ENCODE peak calls at places on chromosomes 13 and 19, in ten cellular contexts. T is CD4-positive, CD25-positive, alpha-beta regulatory T cell; B is brain microvascular endothelial cell; L is MCF 10A; O is activated naive CD8-positive, alpha-beta T cell treated with anti-CD3 and anti-CD28 coated beads for 36 hours; C is tibial nerve; F is stimulated activated CD8-positive, alpha-beta memory T cell treated with anti-CD3 and anti-CD28 coated beads, Interleukin-7, amount 100 ng/mL, for 1 hour; I is amniotic stem cell; S is T-helper 17 cell; V is activated CD4-positive, alpha-beta memory T cell treated with anti-CD3 and anti-CD28 coated beads for 36 hours. R is an unnamed sample.

GRCh38 chr13:49789961-49790360 is 2.5 kb downstream of the KPNA3 start:
- DNase-seq in B (no peak), V (no peak), O (no peak), I (no peak), C (no peak), T (no peak), L (no peak), S (no peak), F (no peak), R (no peak)

GRCh38 chr19:50717891-50718254 is 1.7 kb downstream of the SHANK1 start:
- DNase-seq in I (no peak), O (no peak), F (no peak), V (no peak), L (no peak), B (no peak), C (no peak), T (no peak), S (no peak), R (no peak)

GRCh38 chr13:111882351-111882750 is 184.6 kb upstream of the SOX1 start:
- DNase-seq in L (no peak), C (no peak), F (no peak), B (no peak), I (no peak), S (no peak), V (no peak), T (no peak), O (no peak), R (no peak)

GRCh38 chr19:38441660-38442348 is 8.3 kb downstream of the RYR1 start:
- DNase-seq in C (no peak), V (peak), L (peak), O (no peak), I (no peak), F (no peak), T (no peak), B (no peak), S (no peak), R (no peak)

GRCh38 chr13:99086869-99087129 is 108.9 kb upstream of the DOCK9 start:
- DNase-seq in T (peak), V (peak), L (no peak), O (peak), B (no peak), S (peak), I (no peak), C (no peak), F (no peak), R (peak)

GRCh38 chr13:22031702-22032286 is 360.9 kb downstream of the FGF9 start:
- DNase-seq in V (no peak), F (no peak), O (no peak), B (no peak), I (no peak), T (no peak), S (no peak), C (no peak), L (no peak), R (no peak)

GRCh38 chr13:30125422-30126073 is 181.8 kb downstream of the KATNAL1 start:
- DNase-seq in F (no peak), O (no peak), T (no peak), L (peak), C (no peak), I (peak), B (peak), V (no peak), S (no peak), R (no peak)

GRCh38 chr19:7888145-7888825 is at the start of gene LRRC8E:
- DNase-seq in C (no peak), S (no peak), O (peak), V (peak), I (peak), L (peak), T (no peak), F (no peak), B (peak), R (peak)

GRCh38 chr13:40275636-40276035 is 390.8 kb downstream of the FOXO1 start:
- DNase-seq in V (no peak), S (no peak), I (no peak), L (no peak), O (no peak), B (peak), F (no peak), C (no peak), T (no peak), R (no peak)

GRCh38 chr13:48586591-48587103 is 53.8 kb upstream of the RCBTB2 start:
- DNase-seq in O (no peak), L (no peak), B (no peak), I (no peak), S (no peak), F (no peak), C (no peak), T (no peak), V (no peak), R (no peak)

GRCh38 chr13:74132768-74133656 is 1.2 kb downstream of the KLF12 start:
- DNase-seq in V (peak), T (peak), I (no peak), S (peak), L (peak), C (no peak), F (no peak), B (no peak), O (peak), R (peak)

GRCh38 chr19:38875656-38876345 is 2.3 kb downstream of the RINL start:
- DNase-seq in C (no peak), S (no peak), B (no peak), L (no peak), F (no peak), V (no peak), T (no peak), O (no peak), I (no peak), R (peak)

GRCh38 chr13:79812070-79812850 is 331.3 kb downstream of the NDFIP2 start:
- DNase-seq in S (no peak), L (no peak), T (no peak), B (no peak), I (no peak), C (no peak), F (no peak), V (no peak), O (no peak), R (no peak)

GRCh38 chr13:76586842-76587241 is 299.4 kb downstream of the KCTD12 start:
- DNase-seq in C (no peak), T (no peak), F (no peak), V (no peak), B (no peak), O (no peak), L (no peak), I (no peak), S (no peak), R (no peak)

GRCh38 chr19:572891-573825 is 762 bp downstream of the BSG start:
- DNase-seq in C (no peak), B (peak), T (no peak), V (peak), F (no peak), O (no peak), I (no peak), L (peak), S (no peak), R (peak)

GRCh38 chr13:52414963-52415362 is 9.0 kb upstream of the THSD1 start:
- DNase-seq in F (no peak), I (no peak), S (no peak), C (no peak), B (peak), L (peak), V (no peak), O (no peak), T (no peak), R (no peak)

GRCh38 chr19:58095328-58095727 is 2.7 kb downstream of the ZSCAN18 start:
- DNase-seq in O (no peak), F (no peak), I (no peak), C (no peak), S (no peak), L (no peak), T (no peak), V (no peak), B (no peak), R (no peak)